ENCODE peak calls at places on chromosomes 4 and X, in four cellular contexts. One of them, this sample, is unnamed.

GRCh38 chrX:85851418-85851817 is 195.9 kb downstream of the CHM start:
- DNase-seq in G401: peak; percentile 0
- DNase-seq in SHP77 treated with DMSO at 0.1 percent for 48 hours: no peak
- DNase-seq in MV-4-11: no peak
- DNase-seq in this sample: no peak

GRCh38 chrX:112636288-112636687 is 43.5 kb downstream of the LHFPL1 start:
- DNase-seq in G401: no peak
- DNase-seq in SHP77 treated with DMSO at 0.1 percent for 48 hours: no peak
- DNase-seq in MV-4-11: no peak
- DNase-seq in this sample: no peak

GRCh38 chr4:113256946-113257345 is 207.5 kb downstream of the ANK2 start:
- DNase-seq in G401: no peak
- DNase-seq in SHP77 treated with DMSO at 0.1 percent for 48 hours: no peak
- DNase-seq in MV-4-11: no peak
- DNase-seq in this sample: no peak

GRCh38 chrX:20116087-20116574 is 576 bp downstream of the MAP7D2 start:
- DNase-seq in G401: no peak
- DNase-seq in SHP77 treated with DMSO at 0.1 percent for 48 hours: no peak
- DNase-seq in MV-4-11: no peak
- DNase-seq in this sample: no peak

GRCh38 chr4:28388471-28388870 is 1527.8 kb downstream of the STIM2 start:
- DNase-seq in G401: no peak
- DNase-seq in SHP77 treated with DMSO at 0.1 percent for 48 hours: no peak
- DNase-seq in MV-4-11: peak; percentile 8
- DNase-seq in this sample: no peak

GRCh38 chr4:3766207-3766790 is at the start of gene ADRA2C:
- DNase-seq in G401: no peak
- DNase-seq in SHP77 treated with DMSO at 0.1 percent for 48 hours: no peak
- DNase-seq in MV-4-11: no peak
- DNase-seq in this sample: no peak

GRCh38 chr4:139975830-139976272 is 178.1 kb downstream of the MAML3 start:
- DNase-seq in G401: no peak
- DNase-seq in SHP77 treated with DMSO at 0.1 percent for 48 hours: no peak
- DNase-seq in MV-4-11: peak; percentile 97
- DNase-seq in this sample: no peak

GRCh38 chr4:38665846-38666490 is 2.0 kb downstream of the KLF3 start:
- DNase-seq in G401: peak; percentile 33
- DNase-seq in SHP77 treated with DMSO at 0.1 percent for 48 hours: no peak
- DNase-seq in MV-4-11: no peak
- DNase-seq in this sample: no peak

GRCh38 chr4:141645611-141646340 is 9.4 kb downstream of the IL15 start:
- DNase-seq in G401: no peak
- DNase-seq in SHP77 treated with DMSO at 0.1 percent for 48 hours: no peak
- DNase-seq in MV-4-11: no peak
- DNase-seq in this sample: no peak

GRCh38 chr4:152408514-152409327 is 127.2 kb downstream of the FBXW7 start:
- DNase-seq in G401: peak; percentile 42
- DNase-seq in SHP77 treated with DMSO at 0.1 percent for 48 hours: no peak
- DNase-seq in MV-4-11: peak; percentile 31
- DNase-seq in this sample: no peak

GRCh38 chrX:119734897-119735339 is 23.5 kb upstream of the SOWAHD start:
- DNase-seq in G401: peak; percentile 43
- DNase-seq in SHP77 treated with DMSO at 0.1 percent for 48 hours: no peak
- DNase-seq in MV-4-11: peak; percentile 41
- DNase-seq in this sample: no peak

GRCh38 chr4:128424524-128425195 is 137.0 kb upstream of the PGRMC2 start:
- DNase-seq in G401: no peak
- DNase-seq in SHP77 treated with DMSO at 0.1 percent for 48 hours: no peak
- DNase-seq in MV-4-11: peak; percentile 61
- DNase-seq in this sample: no peak

GRCh38 chr4:140807491-140808257 is 51.5 kb upstream of the TBC1D9 start:
- DNase-seq in G401: no peak
- DNase-seq in SHP77 treated with DMSO at 0.1 percent for 48 hours: no peak
- DNase-seq in MV-4-11: peak; percentile 84
- DNase-seq in this sample: no peak

GRCh38 chrX:155819966-155820491 is 61.1 kb upstream of the VAMP7 start:
- DNase-seq in G401: peak; percentile 78
- DNase-seq in SHP77 treated with DMSO at 0.1 percent for 48 hours: peak; percentile 35
- DNase-seq in MV-4-11: peak; percentile 67
- DNase-seq in this sample: no peak

GRCh38 chrX:149516604-149517003 is 11.5 kb upstream of the IDS start:
- DNase-seq in G401: no peak
- DNase-seq in SHP77 treated with DMSO at 0.1 percent for 48 hours: no peak
- DNase-seq in MV-4-11: no peak
- DNase-seq in this sample: no peak